ENCODE peak calls at places on chromosomes 2 and 18, in six cellular contexts. G is adrenal gland, B is pancreas, V is colonic mucosa, Y is MM.1S, C is psoas muscle. I is an unnamed sample. For H3K4me1, the result is how much of the 10 kb centered on the place peaks cover.

GRCh38 chr18:76821875-76822509 is 365 bp upstream of the ZNF236 start:
- DNase-seq in G (peak), B (peak), V (peak), Y (peak), C (peak), I (peak)

GRCh38 chr2:8448822-8449577 is 232.9 kb upstream of the ID2 start:
- DNase-seq in G (no peak), B (no peak), V (no peak), Y (no peak), C (no peak), I (no peak)

GRCh38 chr2:101302016-101302415 is 6.5 kb downstream of the RNF149 start:
- DNase-seq in G (no peak), B (no peak), V (no peak), Y (no peak), C (no peak), I (no peak)

GRCh38 chr2:62705859-62706720 is 577 bp downstream of the EHBP1 start:
- DNase-seq in G (peak), B (peak), V (peak), Y (peak), C (peak), I (peak)

GRCh38 chr2:208906330-208906729 is 499.7 kb downstream of the PTH2R start:
- DNase-seq in G (no peak), B (no peak), V (no peak), Y (no peak), C (no peak), I (no peak)

GRCh38 chr2:77831068-77831467 is 308.9 kb upstream of the LRRTM4 start:
- DNase-seq in G (no peak), B (no peak), V (no peak), Y (no peak), C (no peak), I (no peak)

GRCh38 chr2:240981871-240982800 is 16.3 kb upstream of the SNED1 start:
- DNase-seq in G (no peak), B (no peak), V (no peak), Y (no peak), C (peak), I (peak)

GRCh38 chr2:65710779-65711295 is 278.4 kb upstream of the SPRED2 start:
- DNase-seq in G (no peak), B (no peak), V (no peak), Y (no peak), C (no peak), I (no peak)

GRCh38 chr2:209549589-209549988 is 125.7 kb downstream of the MAP2 start:
- DNase-seq in G (no peak), B (no peak), V (no peak), Y (no peak), C (no peak), I (no peak)

GRCh38 chr2:138019289-138019688 is 55.0 kb downstream of the HNMT start:
- DNase-seq in G (no peak), B (no peak), V (no peak), Y (no peak), C (no peak), I (no peak)

GRCh38 chr2:9102861-9103662 is 99.6 kb upstream of the MBOAT2 start:
- DNase-seq in G (no peak), B (no peak), V (peak), Y (no peak), C (no peak), I (no peak)

GRCh38 chr18:57833441-57834101 is 30.5 kb upstream of the ATP8B1 start:
- DNase-seq in G (no peak), B (peak), V (peak), Y (peak), C (no peak), I (no peak)

GRCh38 chr18:49207373-49207772 is 253.1 kb downstream of the DYM start:
- DNase-seq in G (no peak), B (no peak), V (no peak), Y (no peak), C (no peak), I (no peak)

GRCh38 chr2:180607501-180608060 is 372.8 kb upstream of the UBE2E3 start:
- DNase-seq in G (no peak), B (no peak), V (no peak), Y (no peak), C (no peak), I (no peak)

GRCh38 chr18:59865241-59865986 is 34.4 kb upstream of the PMAIP1 start:
- DNase-seq in G (no peak), B (no peak), V (no peak), Y (no peak), C (no peak), I (no peak)

GRCh38 chr2:239874636-239875356 is 150.3 kb downstream of the NDUFA10 start:
- DNase-seq in G (peak), B (no peak), V (peak), Y (no peak), C (no peak), I (no peak)

GRCh38 chr2:170161516-170162260 is 16.3 kb upstream of the MYO3B start:
- DNase-seq in G (no peak), B (no peak), V (no peak), Y (no peak), C (no peak), I (no peak)

DNA sequence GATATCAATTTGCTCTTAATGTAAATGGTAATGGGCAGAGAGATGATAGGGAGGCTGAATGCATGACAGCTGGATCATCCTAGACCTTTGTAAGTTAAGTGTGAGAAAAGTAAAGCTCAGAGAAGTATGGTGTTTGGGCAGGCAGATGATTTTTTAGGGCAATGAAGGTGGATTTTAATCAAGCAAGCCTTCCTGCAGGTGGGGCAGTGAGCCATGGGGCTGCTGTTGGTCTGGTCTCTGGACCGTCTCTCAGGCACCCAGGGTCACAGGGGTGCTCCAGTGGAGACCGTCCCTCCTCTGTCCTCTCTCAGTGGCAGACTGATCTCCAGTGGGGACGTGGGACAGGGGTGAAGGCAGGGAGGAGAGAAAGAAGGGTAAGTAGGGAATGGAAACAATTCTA is 69.8 kb upstream of the STK17B start:
- DNase-seq in G (no peak), B (no peak), V (no peak), Y (no peak), C (no peak), I (no peak)
- H3K4me1 ChIP-seq in G (under half), B (under half), V (under half), Y (under half), C (under half), I (under half)

GRCh38 chr2:229884775-229885699 is 36.8 kb downstream of the TRIP12 start:
- DNase-seq in G (no peak), B (no peak), V (no peak), Y (no peak), C (no peak), I (no peak)
- TF ChIP-seq CTCF in G (no peak), B (no peak), V (no peak), Y (no peak), C (no peak), I (no peak)

GRCh38 chr2:218898109-218898878 is 17.6 kb downstream of the WNT10A start:
- DNase-seq in G (peak), B (peak), V (peak), Y (peak), C (peak), I (peak)

GRCh38 chr2:218895758-218896500 is 15.3 kb downstream of the WNT10A start:
- DNase-seq in G (no peak), B (no peak), V (peak), Y (no peak), C (no peak), I (no peak)

GRCh38 chr2:218895326-218895725 is 14.7 kb downstream of the WNT10A start:
- DNase-seq in G (no peak), B (no peak), V (peak), Y (no peak), C (no peak), I (no peak)

GRCh38 chr2:218897394-218898108 is 16.9 kb downstream of the WNT10A start:
- DNase-seq in G (no peak), B (no peak), V (no peak), Y (peak), C (no peak), I (no peak)

GRCh38 chr2:218896501-218897393 is 16.1 kb downstream of the WNT10A start:
- DNase-seq in G (no peak), B (no peak), V (peak), Y (peak), C (no peak), I (no peak)
- H3K4me1 ChIP-seq in G (under half), B (under half), V (under half), Y (half or more), C (under half), I (under half)

DNA sequence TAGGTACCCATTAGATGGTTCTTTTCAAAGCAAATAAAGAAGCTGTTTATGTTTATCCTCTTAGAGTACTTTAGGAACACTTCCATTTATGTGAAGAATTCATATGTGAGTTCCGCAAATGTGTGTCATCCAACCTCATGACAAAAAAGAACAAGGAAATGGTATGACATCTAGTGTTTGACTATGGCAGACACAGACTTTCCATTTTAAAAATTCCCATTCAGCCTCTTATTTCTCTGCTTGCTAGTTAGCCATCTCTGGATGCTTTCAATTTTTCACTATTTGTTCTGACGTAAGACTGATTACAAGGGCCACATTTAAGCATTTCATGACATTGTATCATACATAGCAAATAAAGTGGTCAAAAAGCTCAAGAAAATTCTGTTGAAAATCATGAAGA is 103.0 kb downstream of the ZAP70 start:
- DNase-seq in G (no peak), B (no peak), V (no peak), Y (no peak), C (no peak), I (no peak)
- TF ChIP-seq CTCF in G (no peak), B (no peak), V (no peak), Y (no peak), C (no peak), I (no peak)